ENCODE peak calls at places on chromosomes 16 and 17, in ten cellular contexts. One of them, this sample, is unnamed.

GRCh38 chr17:73901661-73902415 is 257.6 kb upstream of the SDK2 start:
- DNase-seq in lung microvascular endothelial cell: no peak
- DNase-seq in MCF 10A: no peak
- DNase-seq in left colon: peak
- DNase-seq in central memory CD4-positive, alpha-beta T cell: no peak
- DNase-seq in caudate nucleus: no peak
- DNase-seq in fibroblast of lung: no peak
- DNase-seq in ACHN: no peak
- DNase-seq in GM13977: peak
- DNase-seq in NCI-H2081: peak
- DNase-seq in this sample: peak

GRCh38 chr16:1158456-1159324 is 5.8 kb downstream of the CACNA1H start:
- DNase-seq in MCF 10A: no peak
- DNase-seq in ACHN: no peak
- DNase-seq in NCI-H2081: no peak
- DNase-seq in fibroblast of lung: peak
- DNase-seq in central memory CD4-positive, alpha-beta T cell: no peak
- DNase-seq in GM13977: no peak
- DNase-seq in left colon: peak
- DNase-seq in lung microvascular endothelial cell: peak
- DNase-seq in caudate nucleus: peak
- DNase-seq in this sample: no peak

GRCh38 chr16:55842369-55843104 is 9.6 kb upstream of the CES1 start:
- DNase-seq in central memory CD4-positive, alpha-beta T cell: peak
- DNase-seq in caudate nucleus: no peak
- DNase-seq in MCF 10A: peak
- DNase-seq in GM13977: peak
- DNase-seq in fibroblast of lung: peak
- DNase-seq in NCI-H2081: peak
- DNase-seq in ACHN: peak
- DNase-seq in lung microvascular endothelial cell: peak
- DNase-seq in left colon: no peak
- DNase-seq in this sample: peak

GRCh38 chr17:40443988-40444899 is 994 bp downstream of the IGFBP4 start:
- DNase-seq in lung microvascular endothelial cell: no peak
- DNase-seq in NCI-H2081: no peak
- DNase-seq in fibroblast of lung: peak
- DNase-seq in left colon: peak
- DNase-seq in central memory CD4-positive, alpha-beta T cell: no peak
- DNase-seq in ACHN: no peak
- DNase-seq in GM13977: no peak
- DNase-seq in MCF 10A: no peak
- DNase-seq in caudate nucleus: no peak
- DNase-seq in this sample: no peak

GRCh38 chr16:82979406-82980111 is 352.8 kb downstream of the CDH13 start:
- DNase-seq in GM13977: no peak
- DNase-seq in caudate nucleus: no peak
- DNase-seq in NCI-H2081: no peak
- DNase-seq in fibroblast of lung: peak
- DNase-seq in ACHN: peak
- DNase-seq in lung microvascular endothelial cell: peak
- DNase-seq in left colon: no peak
- DNase-seq in MCF 10A: no peak
- DNase-seq in central memory CD4-positive, alpha-beta T cell: no peak
- DNase-seq in this sample: no peak

GRCh38 chr17:40564883-40565744 is at the start of gene CCR7:
- DNase-seq in MCF 10A: no peak
- DNase-seq in ACHN: no peak
- DNase-seq in lung microvascular endothelial cell: no peak
- DNase-seq in caudate nucleus: no peak
- DNase-seq in left colon: peak
- DNase-seq in NCI-H2081: no peak
- DNase-seq in fibroblast of lung: no peak
- DNase-seq in GM13977: peak
- DNase-seq in central memory CD4-positive, alpha-beta T cell: peak
- DNase-seq in this sample: peak

GRCh38 chr16:14100825-14101224 is 29.7 kb downstream of the MRTFB start:
- DNase-seq in caudate nucleus: no peak
- DNase-seq in ACHN: no peak
- DNase-seq in GM13977: no peak
- DNase-seq in left colon: no peak
- DNase-seq in central memory CD4-positive, alpha-beta T cell: no peak
- DNase-seq in fibroblast of lung: no peak
- DNase-seq in lung microvascular endothelial cell: no peak
- DNase-seq in NCI-H2081: no peak
- DNase-seq in MCF 10A: no peak
- DNase-seq in this sample: no peak

GRCh38 chr17:40500190-40500589 is 1.2 kb downstream of the TNS4 start:
- DNase-seq in NCI-H2081: no peak
- DNase-seq in central memory CD4-positive, alpha-beta T cell: no peak
- DNase-seq in GM13977: no peak
- DNase-seq in MCF 10A: no peak
- DNase-seq in fibroblast of lung: no peak
- DNase-seq in ACHN: no peak
- DNase-seq in lung microvascular endothelial cell: no peak
- DNase-seq in caudate nucleus: no peak
- DNase-seq in left colon: no peak
- DNase-seq in this sample: no peak

GRCh38 chr17:77492446-77493237 is 351.9 kb downstream of the SEC14L1 start:
- DNase-seq in ACHN: no peak
- DNase-seq in central memory CD4-positive, alpha-beta T cell: no peak
- DNase-seq in left colon: no peak
- DNase-seq in NCI-H2081: no peak
- DNase-seq in MCF 10A: no peak
- DNase-seq in GM13977: no peak
- DNase-seq in caudate nucleus: no peak
- DNase-seq in lung microvascular endothelial cell: no peak
- DNase-seq in fibroblast of lung: no peak
- DNase-seq in this sample: no peak

GRCh38 chr16:11916524-11917285 is 949 bp upstream of the GSPT1 start:
- DNase-seq in MCF 10A: peak
- DNase-seq in caudate nucleus: peak
- DNase-seq in ACHN: peak
- DNase-seq in NCI-H2081: peak
- DNase-seq in left colon: peak
- DNase-seq in GM13977: no peak
- DNase-seq in central memory CD4-positive, alpha-beta T cell: no peak
- DNase-seq in fibroblast of lung: peak
- DNase-seq in lung microvascular endothelial cell: peak
- DNase-seq in this sample: peak

This sample was measured in Calu3.